ENCODE peak calls at places on chromosomes 2 and 18, in nine cellular contexts. L is left cardiac atrium, H is NCI-H446, R is NCI-H1436, W is endothelial cell of umbilical vein, Z is tibial nerve, X is HEK293T, Q is SW480, N is EL. T is an unnamed sample.

GRCh38 chr2:582792-583528 is 94.2 kb downstream of the TMEM18 start:
- DNase-seq in L (no peak), H (no peak), R (no peak), W (no peak), Z (no peak), X (no peak), Q (no peak), N (no peak), T (no peak)

GRCh38 chr2:45964226-45964841 is 312.9 kb downstream of the PRKCE start:
- DNase-seq in L (peak; percentile 83), H (peak; percentile 82), R (peak; percentile 9), W (peak; percentile 95), Z (peak; percentile 43), X (no peak), Q (peak; percentile 85), N (peak; percentile 97), T (peak; percentile 47)

GRCh38 chr2:8432712-8433336 is 249.0 kb upstream of the ID2 start:
- DNase-seq in L (no peak), H (no peak), R (no peak), W (no peak), Z (no peak), X (no peak), Q (no peak), N (no peak), T (no peak)

GRCh38 chr18:58345875-58346274 is 283.0 kb downstream of the ALPK2 start:
- DNase-seq in L (no peak), H (no peak), R (no peak), W (no peak), Z (no peak), X (no peak), Q (no peak), N (no peak), T (no peak)

GRCh38 chr2:237695201-237695780 is 67.9 kb downstream of the LRRFIP1 start:
- DNase-seq in L (no peak), H (no peak), R (peak; percentile 27), W (peak; percentile 95), Z (no peak), X (no peak), Q (peak; percentile 18), N (peak; percentile 95), T (no peak)

GRCh38 chr2:160869411-160869810 is 290.8 kb upstream of the TANK start:
- DNase-seq in L (no peak), H (no peak), R (no peak), W (no peak), Z (peak; percentile 19), X (no peak), Q (no peak), N (peak; percentile 83), T (no peak)

GRCh38 chr2:203811491-203812221 is 55.9 kb upstream of the CTLA4 start:
- DNase-seq in L (peak; percentile 79), H (no peak), R (no peak), W (peak; percentile 83), Z (peak; percentile 51), X (no peak), Q (peak; percentile 96), N (peak; percentile 96), T (peak; percentile 60)

GRCh38 chr18:11857177-11857887 is 6.1 kb downstream of the CHMP1B start:
- DNase-seq in L (peak; percentile 79), H (no peak), R (no peak), W (peak; percentile 71), Z (peak; percentile 41), X (peak; percentile 33), Q (peak; percentile 97), N (peak; percentile 94), T (peak; percentile 95)

GRCh38 chr18:2897015-2897414 is 50.2 kb downstream of the EMILIN2 start:
- DNase-seq in L (no peak), H (no peak), R (no peak), W (no peak), Z (no peak), X (no peak), Q (no peak), N (no peak), T (no peak)